ENCODE peak calls at places on chromosomes 7 and 10, in six cellular contexts. C, B, V, P, K and I are unnamed samples.

GRCh38 chr10:35934637-35934995 is 292.5 kb upstream of the FZD8 start:
- DNase-seq in P (no peak), C (no peak), V (no peak), K (no peak), B (no peak), I (no peak)

GRCh38 chr10:70695241-70696030 is 23.1 kb downstream of the ADAMTS14 start:
- DNase-seq in B (no peak), P (no peak), V (no peak), C (peak; percentile 19), K (no peak), I (no peak)

GRCh38 chr7:151286148-151286547 is 37.7 kb upstream of the SMARCD3 start:
- DNase-seq in V (no peak), K (no peak), P (no peak), C (no peak), B (no peak), I (no peak)

GRCh38 chr10:113496124-113496523 is 56.7 kb upstream of the HABP2 start:
- DNase-seq in K (no peak), P (no peak), B (no peak), C (no peak), V (peak; percentile 52), I (no peak)

GRCh38 chr7:142883571-142884284 is 1.8 kb downstream of the TRPV6 start:
- DNase-seq in K (no peak), B (no peak), C (no peak), V (no peak), P (no peak), I (no peak)

GRCh38 chr7:155787171-155787851 is 25.0 kb downstream of the SHH start:
- DNase-seq in V (no peak), P (no peak), K (no peak), B (no peak), C (no peak), I (peak; percentile 19)

GRCh38 chr7:135165862-135166261 is 4.6 kb downstream of the CYREN start:
- DNase-seq in C (no peak), K (no peak), P (peak; percentile 25), B (no peak), V (no peak), I (no peak)

GRCh38 chr10:72852428-72852827 is 41.1 kb upstream of the OIT3 start:
- DNase-seq in C (no peak), K (no peak), B (no peak), V (no peak), P (no peak), I (no peak)

GRCh38 chr7:159015081-159015893 is 129.4 kb downstream of the VIPR2 start:
- DNase-seq in V (no peak), B (peak; percentile 81), K (no peak), C (peak; percentile 17), P (peak; percentile 97), I (peak; percentile 81)

GRCh38 chr7:18906901-18907300 is 210.5 kb downstream of the TWIST1 start:
- DNase-seq in P (no peak), K (no peak), C (no peak), B (no peak), V (no peak), I (peak; percentile 15)

GRCh38 chr7:86629-87028 is 105.7 kb upstream of the FAM20C start:
- DNase-seq in V (no peak), B (no peak), C (no peak), K (no peak), P (no peak), I (no peak)

GRCh38 chr10:132035476-132035875 is 30.3 kb upstream of the JAKMIP3 start:
- DNase-seq in P (no peak), K (no peak), C (no peak), V (no peak), B (no peak), I (no peak)
- H3K4me3 ChIP-seq in P (no peak overlapping the region), K (no peak overlapping the region), C (no peak overlapping the region), V (no peak overlapping the region), B (peak overlapping the region; percentile 66), I (no peak overlapping the region)

GRCh38 chr10:131062621-131063260 is 248.8 kb downstream of the TCERG1L start:
- DNase-seq in C (no peak), P (no peak), K (no peak), V (no peak), B (no peak), I (no peak)
- TF ChIP-seq CTCF in C (no peak), P (no peak), K (no peak), V (no peak), B (no peak), I (no peak)

DNA sequence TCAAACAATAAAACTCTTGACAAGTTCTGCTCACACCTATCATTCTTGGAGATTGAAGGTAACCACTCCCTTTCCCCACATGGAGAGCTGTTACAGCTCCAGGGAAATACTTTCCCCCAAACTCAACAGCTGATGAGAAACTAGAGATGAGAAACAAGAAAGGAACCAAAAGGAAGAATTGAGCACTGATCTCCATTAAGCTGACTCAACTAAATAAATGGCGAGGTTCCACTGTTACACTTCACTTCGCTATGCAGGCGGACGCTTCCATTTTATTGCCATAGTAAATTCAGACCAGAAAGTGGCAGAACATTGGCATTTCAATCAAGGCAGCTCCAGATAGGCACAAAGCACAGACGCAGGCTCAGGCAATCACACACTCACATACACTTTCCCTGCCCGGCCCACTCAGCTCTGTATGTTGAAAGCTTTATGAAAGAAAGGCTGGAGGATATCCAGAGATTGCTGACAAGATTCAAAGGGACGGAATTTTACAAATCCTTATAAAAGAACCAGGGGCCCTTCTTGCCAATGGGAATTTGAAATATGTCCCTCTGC is 11.5 kb upstream of the YAE1 start:
- DNase-seq in B (no peak), V (no peak), P (no peak), C (no peak), K (no peak), I (no peak)
- H3K4me3 ChIP-seq in B (no peak overlapping the region), V (no peak overlapping the region), P (no peak overlapping the region), C (no peak overlapping the region), K (no peak overlapping the region), I (no peak overlapping the region)

DNA sequence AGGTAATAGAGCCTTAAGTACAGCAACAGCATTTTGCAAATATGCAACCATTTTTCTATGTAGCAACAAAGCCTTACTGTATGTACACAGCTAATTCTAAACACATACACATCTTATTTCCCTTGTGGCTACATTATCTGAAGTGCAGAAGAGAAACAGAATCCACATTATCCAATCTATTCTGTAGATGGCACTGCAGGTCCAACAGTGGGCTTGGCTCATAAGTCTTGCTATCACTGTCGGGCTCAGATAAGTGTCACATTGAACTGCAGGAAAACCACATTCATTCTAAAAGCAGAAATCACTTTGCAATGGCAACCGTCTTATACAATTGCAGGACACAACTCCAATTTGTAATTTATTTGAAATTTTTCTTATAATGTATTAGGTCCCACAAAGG is 109.8 kb upstream of the NOBOX start:
- DNase-seq in B (no peak), C (peak; percentile 28), K (peak; percentile 35), P (no peak), V (no peak), I (peak; percentile 66)
- TF ChIP-seq CTCF in B (peak; percentile 61), C (peak; percentile 36), K (peak; percentile 32), P (peak; percentile 27), V (no peak), I (peak; percentile 62)

DNA sequence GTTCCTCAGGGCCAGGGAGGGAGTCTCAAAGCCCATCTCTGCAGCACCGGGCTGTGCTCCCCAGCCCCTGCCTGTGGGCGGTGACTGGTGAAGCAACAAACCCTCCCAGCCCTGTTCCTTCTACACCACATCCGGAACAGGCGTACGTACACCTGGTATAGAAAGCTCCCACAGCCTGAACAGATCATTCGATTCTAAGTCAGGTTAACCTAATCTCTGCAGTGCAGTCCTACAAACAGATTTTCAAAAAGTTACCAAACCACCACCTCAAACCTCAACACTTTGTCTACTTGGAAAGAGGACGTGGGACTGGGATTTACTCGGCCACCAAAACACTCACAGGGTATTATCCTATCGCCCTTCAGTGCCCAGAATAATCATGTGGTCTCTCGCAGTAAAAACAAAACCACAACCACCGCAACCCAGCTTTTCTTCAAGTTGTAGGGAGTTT is 238.4 kb downstream of the DIP2C start:
- DNase-seq in V (no peak), K (no peak), B (no peak), P (no peak), C (no peak), I (no peak)
- H3K4me3 ChIP-seq in V (no peak overlapping the region), K (no peak overlapping the region), B (no peak overlapping the region), P (no peak overlapping the region), C (no peak overlapping the region), I (no peak overlapping the region)

GRCh38 chr10:45209888-45210287 is 105.5 kb downstream of the OR13A1 start:
- DNase-seq in B (no peak), K (no peak), P (no peak), V (no peak), C (no peak), I (no peak)
- TF ChIP-seq CTCF in B (no peak), K (no peak), P (no peak), V (no peak), C (no peak), I (no peak)

DNA sequence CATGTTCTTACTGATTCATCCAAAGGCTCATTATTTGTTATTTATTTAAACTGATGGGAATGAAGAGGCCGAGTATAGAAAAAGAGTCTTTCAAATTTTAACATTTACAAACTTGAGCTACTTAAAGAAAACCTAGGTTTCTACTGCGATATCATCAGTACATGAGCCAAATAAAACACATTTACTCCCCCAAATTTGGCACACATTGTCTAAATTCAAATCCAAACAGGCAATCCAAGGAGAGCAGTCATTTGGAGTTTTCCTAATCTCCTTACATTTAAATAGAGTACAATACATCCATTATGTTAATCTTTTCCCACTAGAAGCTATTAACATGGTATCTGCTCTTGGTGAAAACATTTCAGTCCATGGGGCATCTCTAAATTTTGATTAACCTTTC is 2.2 kb downstream of the NMT2 start:
- DNase-seq in K (no peak), V (no peak), C (no peak), B (no peak), P (no peak), I (no peak)
- H3K4me3 ChIP-seq in K (no peak overlapping the region), V (no peak overlapping the region), C (no peak overlapping the region), B (peak overlapping the region; percentile 98), P (no peak overlapping the region), I (peak overlapping the region; percentile 85)

GRCh38 chr7:45580053-45580872 is 6.1 kb downstream of the ADCY1 start:
- DNase-seq in B (peak; percentile 32), V (no peak), C (no peak), K (no peak), P (peak; percentile 66), I (peak; percentile 9)
- TF ChIP-seq CTCF in B (peak; percentile 38), V (no peak), C (peak; percentile 46), K (peak; percentile 47), P (no peak), I (peak; percentile 53)

DNA sequence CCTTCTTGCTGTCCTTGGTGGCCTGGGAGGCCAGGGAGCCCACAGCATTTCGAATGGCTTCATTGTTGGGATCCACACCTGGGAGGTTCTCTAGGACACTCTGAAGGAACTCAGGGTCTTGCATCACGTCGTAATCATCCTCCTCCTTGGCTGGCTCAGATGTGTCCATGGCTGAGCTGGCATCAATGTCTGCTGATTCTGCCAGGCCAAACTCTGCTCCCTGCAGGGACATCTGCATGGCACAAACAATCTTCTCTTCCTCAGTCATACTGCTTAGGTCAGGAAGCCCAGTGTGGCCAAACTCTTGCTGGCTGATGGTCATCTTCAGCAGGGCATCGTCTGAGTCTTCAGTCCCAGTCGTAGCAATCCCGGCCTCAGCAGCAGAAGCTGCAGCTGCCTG is 34.9 kb upstream of the PLCE1 start:
- DNase-seq in V (no peak), C (no peak), P (no peak), K (no peak), B (no peak), I (no peak)
- H3K4me3 ChIP-seq in V (no peak overlapping the region), C (no peak overlapping the region), P (no peak overlapping the region), K (no peak overlapping the region), B (no peak overlapping the region), I (no peak overlapping the region)